ENCODE peak calls at places on chromosomes 6 and 20, in eight cellular contexts. K is stimulated activated CD4-positive, alpha-beta T cell treated with anti-CD3 and anti-CD28 coated beads, Interleukin-2, amount 100 ng/mL, for 24 hours; L is activated gamma-delta T cell treated with Interleukin-2 at 50 U/mL for 16 hours; O is CD8-positive, alpha-beta T cell; F is nephron progenitor cell; V is iPS-NIHi11; R is DMS153; Q is endothelial cell. P is an unnamed sample.
A peak's percentile ranks its signal among the peaks of the same experiment; 100 is the strongest.

GRCh38 chr20:24937579-24937978 is 11.5 kb upstream of the CST7 start:
- DNase-seq in K (no peak), V (no peak), L (no peak), F (no peak), Q (no peak), R (no peak), O (no peak), P (no peak)

GRCh38 chr6:170096803-170097504 is 193.9 kb downstream of the DLL1 start:
- DNase-seq in V (no peak), O (no peak), L (no peak), R (no peak), Q (peak; percentile 1), K (no peak), F (no peak), P (no peak)

GRCh38 chr20:48684501-48685041 is 143.2 kb downstream of the PREX1 start:
- DNase-seq in Q (no peak), V (no peak), K (no peak), F (no peak), O (no peak), L (no peak), R (no peak), P (no peak)

GRCh38 chr6:117237561-117237960 is 27.8 kb upstream of the VGLL2 start:
- DNase-seq in F (no peak), O (no peak), Q (no peak), R (no peak), K (no peak), L (no peak), V (no peak), P (peak; percentile 3)

GRCh38 chr6:16505711-16506362 is 255.4 kb downstream of the ATXN1 start:
- DNase-seq in Q (no peak), F (no peak), K (no peak), V (no peak), R (no peak), O (no peak), L (no peak), P (peak; percentile 72)

GRCh38 chr6:107564223-107564855 is 74.4 kb downstream of the SOBP start:
- DNase-seq in V (no peak), R (no peak), F (no peak), O (no peak), K (no peak), Q (no peak), L (no peak), P (no peak)

GRCh38 chr6:44917430-44917829 is 410.7 kb upstream of the RUNX2 start:
- DNase-seq in Q (no peak), O (no peak), F (no peak), K (no peak), V (no peak), L (no peak), R (no peak), P (no peak)

GRCh38 chr6:145544031-145544430 is 191.3 kb downstream of the EPM2A start:
- DNase-seq in K (no peak), Q (no peak), O (no peak), L (no peak), V (no peak), F (no peak), R (no peak), P (no peak)

GRCh38 chr6:130203370-130203769 is 19.4 kb downstream of the SAMD3 start:
- DNase-seq in R (no peak), F (no peak), O (no peak), K (no peak), V (no peak), L (no peak), Q (no peak), P (no peak)

GRCh38 chr6:154399097-154399496 is 42.5 kb upstream of the IPCEF1 start:
- DNase-seq in L (no peak), K (no peak), V (no peak), Q (no peak), F (no peak), R (no peak), O (no peak), P (no peak)

GRCh38 chr20:58084966-58085365 is 143.5 kb downstream of the ANKRD60 start:
- DNase-seq in V (no peak), R (no peak), F (no peak), Q (no peak), L (no peak), K (no peak), O (no peak), P (no peak)

GRCh38 chr6:169881398-169881797 is 130.0 kb downstream of the ERMARD start:
- DNase-seq in R (no peak), Q (no peak), L (no peak), K (no peak), O (no peak), F (no peak), V (peak; percentile 2), P (no peak)

GRCh38 chr20:18739785-18740184 is 73.8 kb upstream of the SCP2D1 start:
- DNase-seq in F (peak; percentile 22), Q (no peak), K (no peak), R (no peak), O (no peak), L (no peak), V (peak; percentile 33), P (no peak)

GRCh38 chr20:17856837-17857605 is 111.6 kb downstream of the SNX5 start:
- DNase-seq in R (no peak), V (no peak), K (no peak), Q (no peak), O (no peak), L (no peak), F (no peak), P (no peak)

GRCh38 chr20:1357921-1358671 is 29.2 kb upstream of the SDCBP2 start:
- DNase-seq in L (no peak), Q (no peak), V (no peak), K (peak; percentile 30), F (no peak), R (no peak), O (no peak), P (no peak)

GRCh38 chr20:57582432-57583288 is 21.8 kb downstream of the PCK1 start:
- DNase-seq in L (no peak), K (no peak), F (peak; percentile 61), Q (peak; percentile 52), O (no peak), V (peak; percentile 75), R (peak; percentile 5), P (peak; percentile 83)

GRCh38 chr6:144999127-144999526 is 714.0 kb downstream of the UTRN start:
- DNase-seq in V (no peak), R (no peak), L (no peak), O (no peak), K (no peak), Q (no peak), F (no peak), P (no peak)

GRCh38 chr6:26240981-26241770 is 123.8 kb upstream of the BTN3A2 start:
- DNase-seq in V (no peak), F (no peak), O (no peak), R (no peak), L (peak; percentile 36), Q (no peak), K (peak; percentile 69), P (peak; percentile 53)